ENCODE peak calls at places on chromosomes 2 and 18, in ten cellular contexts. K is vagina; C is bronchial epithelial cell; B is HFF-Myc; F is stimulated activated CD8-positive, alpha-beta memory T cell treated with anti-CD3 and anti-CD28 coated beads, Interleukin-15, amount 100 ng/mL, for 1 hour; O is endothelial cell; M is HS-5; G is fibroblast of lung; H is non-pigmented ciliary epithelial cell; P is dorsolateral prefrontal cortex. X is an unnamed sample.
A peak's percentile ranks its signal among the peaks of the same experiment; 100 is the strongest.

GRCh38 chr2:84970266-84970955 is 550 bp upstream of the KCMF1 start:
- DNase-seq in B (no peak), K (no peak), F (peak; percentile 25), O (peak; percentile 65), H (no peak), P (peak; percentile 39), G (peak; percentile 57), M (no peak), C (peak; percentile 32), X (peak; percentile 61)

GRCh38 chr2:169877406-169877805 is 50.2 kb downstream of the UBR3 start:
- DNase-seq in F (no peak), B (no peak), K (no peak), G (peak; percentile 15), M (no peak), H (no peak), P (no peak), O (no peak), C (peak; percentile 16), X (no peak)

GRCh38 chr2:172083725-172084483 is 1.4 kb upstream of the DLX1 start:
- DNase-seq in G (no peak), F (no peak), M (no peak), P (no peak), O (no peak), H (no peak), K (peak; percentile 69), B (no peak), C (no peak), X (no peak)

GRCh38 chr2:233247744-233248143 is 3.7 kb upstream of the ATG16L1 start:
- DNase-seq in G (peak; percentile 46), H (no peak), F (peak; percentile 14), C (peak; percentile 100), K (no peak), M (peak; percentile 58), O (no peak), P (no peak), B (peak; percentile 19), X (no peak)

GRCh38 chr18:41576643-41577042 is 378.4 kb upstream of the PIK3C3 start:
- DNase-seq in C (no peak), P (no peak), G (no peak), F (no peak), K (no peak), M (no peak), O (no peak), H (no peak), B (no peak), X (no peak)

GRCh38 chr2:195486987-195487644 is 169.9 kb upstream of the SLC39A10 start:
- DNase-seq in K (no peak), B (no peak), P (no peak), M (peak; percentile 84), C (peak; percentile 67), F (no peak), O (no peak), G (peak; percentile 82), H (peak; percentile 45), X (no peak)

GRCh38 chr2:16391986-16392385 is 273.6 kb downstream of the CYRIA start:
- DNase-seq in H (no peak), G (no peak), F (no peak), P (no peak), C (no peak), K (no peak), B (no peak), M (no peak), O (no peak), X (no peak)

GRCh38 chr2:119681196-119681867 is 2.3 kb downstream of the TMEM177 start:
- DNase-seq in M (no peak), F (no peak), K (no peak), O (no peak), P (no peak), G (no peak), B (no peak), H (no peak), C (no peak), X (no peak)

GRCh38 chr2:17781482-17781881 is 27.5 kb downstream of the GEN1 start:
- DNase-seq in P (no peak), B (no peak), M (no peak), C (no peak), O (no peak), F (no peak), K (no peak), H (no peak), G (no peak), X (no peak)

GRCh38 chr2:3581367-3582262 is 6.6 kb downstream of the RPS7 start:
- DNase-seq in O (no peak), C (no peak), H (no peak), M (no peak), K (peak; percentile 62), P (no peak), B (no peak), G (no peak), F (no peak), X (peak; percentile 16)

GRCh38 chr2:8892149-8892548 is 54.7 kb upstream of the KIDINS220 start:
- DNase-seq in G (no peak), M (no peak), P (no peak), F (no peak), C (no peak), K (no peak), B (no peak), H (no peak), O (no peak), X (no peak)

GRCh38 chr2:15265889-15266288 is 295.2 kb downstream of the NBAS start:
- DNase-seq in K (no peak), M (no peak), B (no peak), H (no peak), O (no peak), P (no peak), C (no peak), G (no peak), F (no peak), X (no peak)

GRCh38 chr2:221504905-221505304 is 67.2 kb downstream of the EPHA4 start:
- DNase-seq in M (no peak), H (no peak), B (no peak), C (no peak), K (no peak), P (no peak), F (no peak), G (no peak), O (no peak), X (no peak)

GRCh38 chr2:66440692-66441091 is 5.8 kb downstream of the MEIS1 start:
- DNase-seq in K (no peak), G (no peak), O (peak; percentile 26), H (no peak), F (no peak), B (no peak), P (no peak), M (no peak), C (no peak), X (peak; percentile 82)

GRCh38 chr2:9666306-9666705 is 35.5 kb upstream of the YWHAQ start:
- DNase-seq in G (peak; percentile 20), M (no peak), P (no peak), K (no peak), F (no peak), C (no peak), B (no peak), H (no peak), O (no peak), X (no peak)

GRCh38 chr2:38535745-38536506 is 66.8 kb downstream of the HNRNPLL start:
- DNase-seq in K (no peak), C (peak; percentile 28), O (peak; percentile 90), M (peak; percentile 15), P (peak; percentile 67), H (no peak), G (peak; percentile 60), B (no peak), F (peak; percentile 57), X (peak; percentile 84)

GRCh38 chr18:487371-487770 is 13.1 kb downstream of the COLEC12 start:
- DNase-seq in C (no peak), B (no peak), O (no peak), F (no peak), G (no peak), M (no peak), K (no peak), H (no peak), P (no peak), X (no peak)

X was measured in adrenal gland.